ENCODE peak calls at places on chromosomes 11 and 22, in six cellular contexts. One of them, this sample, is unnamed.

GRCh38 chr22:46661221-46661851 is 41.1 kb downstream of the GRAMD4 start:
- DNase-seq in hepatic stellate cell: no peak
- DNase-seq in NCI-H1048: no peak
- DNase-seq in OCI-LY7: no peak
- DNase-seq in naive thymus-derived CD8-positive, alpha-beta T cell: no peak
- DNase-seq in AG04450: no peak
- DNase-seq in this sample: no peak

GRCh38 chr11:38315151-38315550 is 1717.1 kb upstream of the RAG2 start:
- DNase-seq in AG04450: no peak
- DNase-seq in hepatic stellate cell: no peak
- DNase-seq in NCI-H1048: no peak
- DNase-seq in OCI-LY7: no peak
- DNase-seq in naive thymus-derived CD8-positive, alpha-beta T cell: no peak
- DNase-seq in this sample: no peak

GRCh38 chr11:118912742-118913410 is 12.8 kb downstream of the BCL9L start:
- DNase-seq in NCI-H1048: no peak
- DNase-seq in hepatic stellate cell: no peak
- DNase-seq in naive thymus-derived CD8-positive, alpha-beta T cell: peak; percentile 67
- DNase-seq in AG04450: no peak
- DNase-seq in OCI-LY7: no peak
- DNase-seq in this sample: no peak

GRCh38 chr22:47194476-47195155 is 432.2 kb downstream of the TBC1D22A start:
- DNase-seq in hepatic stellate cell: no peak
- DNase-seq in naive thymus-derived CD8-positive, alpha-beta T cell: no peak
- DNase-seq in NCI-H1048: no peak
- DNase-seq in OCI-LY7: no peak
- DNase-seq in AG04450: no peak
- DNase-seq in this sample: no peak

GRCh38 chr11:94653561-94653960 is 86.4 kb downstream of the PIWIL4 start:
- DNase-seq in OCI-LY7: no peak
- DNase-seq in NCI-H1048: no peak
- DNase-seq in naive thymus-derived CD8-positive, alpha-beta T cell: no peak
- DNase-seq in AG04450: no peak
- DNase-seq in hepatic stellate cell: no peak
- DNase-seq in this sample: no peak

GRCh38 chr11:70517203-70517602 is 118.9 kb downstream of the CTTN start:
- DNase-seq in OCI-LY7: no peak
- DNase-seq in NCI-H1048: no peak
- DNase-seq in naive thymus-derived CD8-positive, alpha-beta T cell: no peak
- DNase-seq in AG04450: no peak
- DNase-seq in hepatic stellate cell: no peak
- DNase-seq in this sample: no peak

GRCh38 chr11:47327025-47327424 is 25.5 kb downstream of the MYBPC3 start:
- DNase-seq in NCI-H1048: no peak
- DNase-seq in naive thymus-derived CD8-positive, alpha-beta T cell: no peak
- DNase-seq in AG04450: no peak
- DNase-seq in OCI-LY7: no peak
- DNase-seq in hepatic stellate cell: no peak
- DNase-seq in this sample: no peak

GRCh38 chr22:20117656-20118571 is 888 bp upstream of the TRMT2A start:
- DNase-seq in OCI-LY7: peak; percentile 54
- DNase-seq in naive thymus-derived CD8-positive, alpha-beta T cell: peak; percentile 55
- DNase-seq in hepatic stellate cell: peak; percentile 49
- DNase-seq in NCI-H1048: no peak
- DNase-seq in AG04450: no peak
- DNase-seq in this sample: no peak

GRCh38 chr22:39300198-39300830 is 19.1 kb downstream of the RPL3 start:
- DNase-seq in AG04450: no peak
- DNase-seq in naive thymus-derived CD8-positive, alpha-beta T cell: no peak
- DNase-seq in hepatic stellate cell: peak; percentile 37
- DNase-seq in OCI-LY7: peak; percentile 47
- DNase-seq in NCI-H1048: no peak
- DNase-seq in this sample: no peak

GRCh38 chr22:46053563-46054090 is 76.7 kb upstream of the WNT7B start:
- DNase-seq in OCI-LY7: peak; percentile 56
- DNase-seq in naive thymus-derived CD8-positive, alpha-beta T cell: peak; percentile 71
- DNase-seq in AG04450: no peak
- DNase-seq in NCI-H1048: no peak
- DNase-seq in hepatic stellate cell: peak; percentile 80
- DNase-seq in this sample: no peak

GRCh38 chr11:67303132-67303988 is at the start of gene SSH3:
- DNase-seq in AG04450: no peak
- DNase-seq in NCI-H1048: no peak
- DNase-seq in OCI-LY7: no peak
- DNase-seq in hepatic stellate cell: peak; percentile 67
- DNase-seq in naive thymus-derived CD8-positive, alpha-beta T cell: peak; percentile 26
- DNase-seq in this sample: peak; percentile 18

GRCh38 chr11:46560300-46561025 is 33.4 kb downstream of the AMBRA1 start:
- DNase-seq in OCI-LY7: peak; percentile 59
- DNase-seq in NCI-H1048: no peak
- DNase-seq in AG04450: no peak
- DNase-seq in hepatic stellate cell: no peak
- DNase-seq in naive thymus-derived CD8-positive, alpha-beta T cell: peak; percentile 41
- DNase-seq in this sample: no peak

GRCh38 chr11:69644071-69644961 is 3.4 kb downstream of the CCND1 start:
- DNase-seq in AG04450: peak; percentile 86
- DNase-seq in NCI-H1048: no peak
- DNase-seq in hepatic stellate cell: peak; percentile 92
- DNase-seq in naive thymus-derived CD8-positive, alpha-beta T cell: no peak
- DNase-seq in OCI-LY7: no peak
- DNase-seq in this sample: no peak

GRCh38 chr11:20067665-20068064 is 92.6 kb downstream of the DBX1 start:
- DNase-seq in AG04450: no peak
- DNase-seq in hepatic stellate cell: no peak
- DNase-seq in naive thymus-derived CD8-positive, alpha-beta T cell: no peak
- DNase-seq in NCI-H1048: no peak
- DNase-seq in OCI-LY7: no peak
- DNase-seq in this sample: no peak

GRCh38 chr11:133681901-133682300 is 149.6 kb upstream of the OPCML start:
- DNase-seq in naive thymus-derived CD8-positive, alpha-beta T cell: no peak
- DNase-seq in AG04450: no peak
- DNase-seq in NCI-H1048: no peak
- DNase-seq in hepatic stellate cell: no peak
- DNase-seq in OCI-LY7: no peak
- DNase-seq in this sample: no peak

GRCh38 chr11:93133710-93134109 is 64.1 kb downstream of the SLC36A4 start:
- DNase-seq in hepatic stellate cell: no peak
- DNase-seq in naive thymus-derived CD8-positive, alpha-beta T cell: no peak
- DNase-seq in AG04450: peak; percentile 50
- DNase-seq in NCI-H1048: no peak
- DNase-seq in OCI-LY7: no peak
- DNase-seq in this sample: no peak

GRCh38 chr11:125082611-125083311 is 19.7 kb downstream of the SLC37A2 start:
- DNase-seq in AG04450: no peak
- DNase-seq in naive thymus-derived CD8-positive, alpha-beta T cell: no peak
- DNase-seq in hepatic stellate cell: peak; percentile 96
- DNase-seq in OCI-LY7: no peak
- DNase-seq in NCI-H1048: no peak
- DNase-seq in this sample: no peak

GRCh38 chr11:125724125-125724524 is 22.0 kb upstream of the PATE1 start:
- DNase-seq in NCI-H1048: no peak
- DNase-seq in OCI-LY7: peak; percentile 10
- DNase-seq in naive thymus-derived CD8-positive, alpha-beta T cell: no peak
- DNase-seq in AG04450: no peak
- DNase-seq in hepatic stellate cell: no peak
- DNase-seq in this sample: no peak

GRCh38 chr11:73252577-73253191 is 19.5 kb upstream of the P2RY6 start:
- DNase-seq in AG04450: no peak
- DNase-seq in OCI-LY7: peak; percentile 42
- DNase-seq in hepatic stellate cell: no peak
- DNase-seq in naive thymus-derived CD8-positive, alpha-beta T cell: peak; percentile 44
- DNase-seq in NCI-H1048: no peak
- DNase-seq in this sample: no peak

GRCh38 chr11:35623708-35624168 is 5.5 kb downstream of the FJX1 start:
- DNase-seq in AG04450: peak; percentile 59
- DNase-seq in NCI-H1048: no peak
- DNase-seq in naive thymus-derived CD8-positive, alpha-beta T cell: no peak
- DNase-seq in hepatic stellate cell: peak; percentile 61
- DNase-seq in OCI-LY7: no peak
- DNase-seq in this sample: no peak

GRCh38 chr22:47372596-47373385 is 610.3 kb downstream of the TBC1D22A start:
- DNase-seq in NCI-H1048: no peak
- DNase-seq in naive thymus-derived CD8-positive, alpha-beta T cell: no peak
- DNase-seq in hepatic stellate cell: no peak
- DNase-seq in OCI-LY7: no peak
- DNase-seq in AG04450: no peak
- DNase-seq in this sample: no peak

GRCh38 chr22:44357962-44358553 is 45.3 kb upstream of the SHISAL1 start:
- DNase-seq in NCI-H1048: no peak
- DNase-seq in AG04450: no peak
- DNase-seq in OCI-LY7: no peak
- DNase-seq in naive thymus-derived CD8-positive, alpha-beta T cell: no peak
- DNase-seq in hepatic stellate cell: peak; percentile 82
- DNase-seq in this sample: no peak